ENCODE peak calls at places on chromosomes 6 and 20, in nine cellular contexts. S is cardiac muscle cell, Y is dorsolateral prefrontal cortex, T is GM12865, R is astrocyte of the spinal cord, H is nephron progenitor cell, U is fibroblast of pulmonary artery, P is HFF-Myc, Z is fibroblast of villous mesenchyme. M is an unnamed sample.

GRCh38 chr6:36357872-36358234 is 21.2 kb upstream of the BNIP5 start:
- DNase-seq in S (no peak), R (no peak), P (no peak), T (peak; percentile 64), H (no peak), Z (no peak), U (no peak), Y (no peak), M (no peak)

GRCh38 chr20:46034039-46034438 is 5.0 kb downstream of the SLC12A5 start:
- DNase-seq in H (no peak), P (no peak), Y (no peak), S (no peak), R (no peak), Z (no peak), U (no peak), T (no peak), M (no peak)

GRCh38 chr6:33277663-33278391 is 904 bp downstream of the B3GALT4 start:
- DNase-seq in T (peak; percentile 74), H (no peak), S (no peak), R (no peak), Y (no peak), P (no peak), U (no peak), Z (no peak), M (peak; percentile 41)

GRCh38 chr20:41133709-41134361 is 3.5 kb upstream of the PLCG1 start:
- DNase-seq in P (no peak), Z (no peak), T (peak; percentile 89), R (no peak), Y (no peak), S (no peak), H (no peak), U (no peak), M (no peak)

GRCh38 chr20:45247860-45248259 is 6.5 kb downstream of the SLPI start:
- DNase-seq in P (no peak), U (no peak), R (no peak), Z (no peak), S (no peak), H (no peak), T (no peak), Y (no peak), M (no peak)

GRCh38 chr20:49395183-49395582 is 87.3 kb downstream of the KCNB1 start:
- DNase-seq in Z (peak; percentile 5), U (no peak), S (no peak), Y (no peak), H (no peak), P (no peak), R (no peak), T (no peak), M (no peak)

GRCh38 chr6:160790028-160790792 is 88.2 kb downstream of the PLG start:
- DNase-seq in P (no peak), S (no peak), Y (no peak), U (no peak), H (peak; percentile 20), Z (no peak), R (no peak), T (peak; percentile 54), M (peak; percentile 41)

GRCh38 chr6:31687860-31688693 is 7.2 kb upstream of the LY6G5C start:
- DNase-seq in U (no peak), H (no peak), T (no peak), Z (no peak), Y (no peak), R (no peak), P (no peak), S (no peak), M (no peak)

GRCh38 chr6:162532283-162533008 is 195.1 kb downstream of the PRKN start:
- DNase-seq in T (no peak), P (no peak), H (no peak), Y (no peak), U (no peak), Z (no peak), R (no peak), S (no peak), M (no peak)

GRCh38 chr6:73325656-73326055 is 28.4 kb downstream of the DPPA5 start:
- DNase-seq in R (no peak), U (no peak), Z (no peak), Y (no peak), T (no peak), H (no peak), P (no peak), S (no peak), M (no peak)

GRCh38 chr6:56749632-56750151 is 107.0 kb upstream of the DST start:
- DNase-seq in P (no peak), H (no peak), T (no peak), U (peak; percentile 69), Z (no peak), R (peak; percentile 88), S (no peak), Y (no peak), M (no peak)

GRCh38 chr6:163414367-163415175 is at the start of gene QKI:
- DNase-seq in H (peak; percentile 76), R (peak; percentile 77), T (peak; percentile 88), U (peak; percentile 74), Z (peak; percentile 77), S (peak; percentile 82), Y (peak; percentile 70), P (no peak), M (peak; percentile 85)

DNA sequence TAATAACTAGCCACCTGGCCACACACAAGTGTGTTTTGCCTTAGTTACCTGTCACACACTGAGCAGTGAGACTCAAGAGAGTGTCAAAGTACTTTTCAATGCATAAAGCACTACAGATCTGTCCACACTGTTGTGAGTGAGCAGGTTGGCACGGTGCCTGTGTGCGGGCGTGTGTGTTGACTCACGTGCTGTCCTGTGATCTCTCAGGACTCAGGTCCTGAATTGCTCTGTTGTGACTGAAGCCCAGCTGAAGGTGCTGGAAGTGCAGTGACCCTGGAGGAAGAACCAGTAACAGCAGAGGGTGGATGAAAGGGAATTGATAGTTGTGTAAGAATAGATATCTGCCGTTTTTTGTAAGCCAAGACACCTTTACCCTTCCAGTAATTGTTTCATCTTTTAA is 18.3 kb downstream of the SLC16A10 start:
- DNase-seq in Z (peak; percentile 31), Y (no peak), T (no peak), S (peak; percentile 90), P (peak; percentile 35), H (no peak), R (peak; percentile 22), U (peak; percentile 32), M (peak; percentile 72)
- TF ChIP-seq CTCF in Z (no peak), Y (no peak), T (no peak), S (no peak), P (no peak), H (no peak), R (no peak), U (no peak), M (no peak)

GRCh38 chr6:7021306-7021705 is 86.5 kb upstream of the RREB1 start:
- DNase-seq in R (no peak), P (no peak), Y (no peak), H (no peak), T (peak; percentile 6), S (no peak), U (no peak), Z (no peak), M (no peak)
- TF ChIP-seq CTCF in R (no peak), P (no peak), Y (no peak), H (no peak), T (no peak), S (no peak), U (no peak), Z (no peak), M (no peak)

DNA sequence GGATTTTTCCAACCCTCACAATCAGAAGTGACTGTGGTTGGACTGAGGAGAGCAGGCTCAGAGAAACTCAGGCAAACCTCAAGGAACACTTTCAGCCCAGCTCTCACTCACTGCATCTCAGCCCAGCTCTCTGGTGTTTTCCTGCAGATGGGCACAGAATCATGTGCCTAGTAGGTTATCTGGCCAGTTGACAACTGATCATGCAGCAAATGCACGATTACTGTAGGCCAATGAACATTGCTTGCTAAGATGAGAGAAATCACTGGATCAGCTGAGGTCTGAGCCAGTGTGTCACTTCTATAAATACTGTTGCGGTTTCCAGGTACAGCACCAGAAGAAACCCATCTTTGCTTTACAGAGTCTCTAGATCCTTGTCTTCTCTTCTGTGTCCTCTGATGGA is 540.5 kb downstream of the CD83 start:
- DNase-seq in R (no peak), S (no peak), T (no peak), U (no peak), Z (no peak), P (no peak), Y (no peak), H (no peak), M (no peak)
- TF ChIP-seq CTCF in R (no peak), S (no peak), T (no peak), U (no peak), Z (no peak), P (no peak), Y (no peak), H (no peak), M (no peak)

DNA sequence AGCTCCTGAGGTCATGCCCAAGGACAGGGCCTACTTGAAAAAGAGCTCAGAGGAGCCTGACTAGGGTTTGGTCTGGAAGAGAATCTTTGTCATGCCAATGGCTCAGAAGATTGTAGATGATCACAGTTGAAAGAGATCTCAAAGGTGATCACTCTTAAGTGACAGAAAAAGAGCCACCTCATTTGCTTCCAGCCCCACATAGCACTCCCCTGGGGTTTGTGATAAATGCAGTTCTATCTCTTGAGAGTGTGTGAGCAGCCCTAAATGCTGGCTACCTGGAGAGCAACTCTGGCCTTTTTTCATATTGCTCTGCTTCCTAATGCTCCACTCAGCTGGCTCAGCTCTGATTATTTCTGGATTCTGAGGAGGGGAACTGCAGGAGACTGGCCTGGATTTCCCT is 39.3 kb downstream of the KLHL32 start:
- DNase-seq in Z (no peak), T (peak; percentile 6), U (no peak), Y (no peak), S (no peak), H (no peak), P (no peak), R (no peak), M (no peak)
- TF ChIP-seq CTCF in Z (no peak), T (no peak), U (no peak), Y (no peak), S (no peak), H (no peak), P (no peak), R (no peak), M (no peak)